ENCODE peak calls at places on chromosome 13, in four cellular contexts. Q is cardiac muscle cell, T is thoracic aorta, O is MG63. R is an unnamed sample. For H3K27me3, the result is how much of the 10 kb centered on the place peaks cover.

GRCh38 chr13:23050126-23050525 is 130.7 kb upstream of the SGCG start:
- DNase-seq in Q (no peak), T (no peak), O (no peak), R (no peak)

GRCh38 chr13:30752201-30752797 is 17.0 kb downstream of the ALOX5AP start:
- DNase-seq in Q (peak), T (no peak), O (no peak), R (no peak)

GRCh38 chr13:30454991-30455390 is 10.7 kb downstream of the HMGB1 start:
- DNase-seq in Q (no peak), T (no peak), O (no peak), R (no peak)

GRCh38 chr13:42894765-42895181 is 97.3 kb downstream of the EPSTI1 start:
- DNase-seq in Q (peak), T (no peak), O (peak), R (peak)

GRCh38 chr13:37681295-37682032 is 82.9 kb upstream of the POSTN start:
- DNase-seq in Q (peak), T (no peak), O (no peak), R (no peak)

GRCh38 chr13:97257800-97258799 is 36.0 kb downstream of the MBNL2 start:
- DNase-seq in Q (peak), T (peak), O (peak), R (no peak)

GRCh38 chr13:109787135-109787954 is 962 bp upstream of the IRS2 start:
- DNase-seq in Q (peak), T (no peak), O (peak), R (peak)

GRCh38 chr13:43720780-43721397 is 65.9 kb downstream of the ENOX1 start:
- DNase-seq in Q (no peak), T (no peak), O (peak), R (no peak)

GRCh38 chr13:61685683-61686013 is 270.0 kb upstream of the PCDH20 start:
- DNase-seq in Q (no peak), T (no peak), O (no peak), R (peak)

GRCh38 chr13:30868806-30869470 is 37.1 kb upstream of the MEDAG start:
- DNase-seq in Q (no peak), T (no peak), O (peak), R (peak)

GRCh38 chr13:22961835-22962537 is 218.8 kb upstream of the SGCG start:
- DNase-seq in Q (no peak), T (no peak), O (no peak), R (no peak)

GRCh38 chr13:41017153-41017552 is 2.0 kb downstream of the ELF1 start:
- DNase-seq in Q (no peak), T (no peak), O (no peak), R (no peak)

GRCh38 chr13:75135325-75135825 is 346.6 kb downstream of the TBC1D4 start:
- DNase-seq in Q (peak), T (no peak), O (peak), R (peak)

GRCh38 chr13:24995225-24995804 is 100.6 kb upstream of the PABPC3 start:
- DNase-seq in Q (peak), T (no peak), O (peak), R (peak)

GRCh38 chr13:23025848-23026608 is 154.8 kb upstream of the SGCG start:
- DNase-seq in Q (no peak), T (no peak), O (no peak), R (peak)

GRCh38 chr13:43303040-43303729 is 279.8 kb downstream of the DNAJC15 start:
- DNase-seq in Q (peak), T (no peak), O (peak), R (peak)

GRCh38 chr13:106276876-106277275 is 258.6 kb downstream of the EFNB2 start:
- DNase-seq in Q (no peak), T (no peak), O (no peak), R (no peak)

GRCh38 chr13:114019367-114019766 is 45.5 kb upstream of the C13orf46 start:
- DNase-seq in Q (no peak), T (no peak), O (peak), R (peak)

GRCh38 chr13:51066091-51066831 is 44.8 kb downstream of the C13orf42 start:
- DNase-seq in Q (peak), T (no peak), O (peak), R (peak)

GRCh38 chr13:83880275-83881027 is 1.8 kb downstream of the SLITRK1 start:
- DNase-seq in Q (no peak), T (no peak), O (no peak), R (no peak)

GRCh38 chr13:43986395-43986794 is 106.7 kb downstream of the LACC1 start:
- DNase-seq in Q (no peak), T (no peak), O (no peak), R (no peak)

GRCh38 chr13:98299954-98300350 is 122.9 kb upstream of the RNF113B start:
- DNase-seq in Q (peak), T (no peak), O (no peak), R (no peak)

GRCh38 chr13:114130708-114131580 is 1.5 kb downstream of the RASA3 start:
- DNase-seq in Q (peak), T (peak), O (peak), R (peak)

GRCh38 chr13:27789153-27789494 is 3.2 kb upstream of the GSX1 start:
- DNase-seq in Q (no peak), T (no peak), O (no peak), R (no peak)

GRCh38 chr13:45447050-45447661 is 17.6 kb upstream of the COG3 start:
- DNase-seq in Q (no peak), T (no peak), O (no peak), R (no peak)

GRCh38 chr13:27039171-27039701 is 132.4 kb downstream of the USP12 start:
- DNase-seq in Q (no peak), T (no peak), O (no peak), R (no peak)

GRCh38 chr13:42334329-42334706 is 62.4 kb downstream of the AKAP11 start:
- DNase-seq in Q (no peak), T (no peak), O (no peak), R (no peak)

GRCh38 chr13:81929988-81930387 is 1589.1 kb upstream of the SPRY2 start:
- DNase-seq in Q (peak), T (no peak), O (no peak), R (peak)

GRCh38 chr13:23506821-23507210 is 63.4 kb upstream of the TNFRSF19 start:
- DNase-seq in Q (peak), T (no peak), O (peak), R (peak)

GRCh38 chr13:113448545-113448884 is 4.8 kb downstream of the ADPRHL1 start:
- DNase-seq in Q (no peak), T (no peak), O (no peak), R (no peak)

GRCh38 chr13:19153782-19154450 is 27.7 kb downstream of the TUBA3C start:
- DNase-seq in Q (no peak), T (no peak), O (peak), R (peak)

GRCh38 chr13:51560336-51560735 is 23.9 kb upstream of the WDFY2 start:
- DNase-seq in Q (no peak), T (no peak), O (no peak), R (no peak)

GRCh38 chr13:97268772-97269171 is 46.6 kb downstream of the MBNL2 start:
- DNase-seq in Q (peak), T (no peak), O (no peak), R (no peak)

GRCh38 chr13:99965329-99966000 is 6.1 kb downstream of the ZIC5 start:
- DNase-seq in Q (no peak), T (no peak), O (no peak), R (no peak)

GRCh38 chr13:99969368-99969933 is 2.1 kb downstream of the ZIC5 start:
- DNase-seq in Q (no peak), T (no peak), O (no peak), R (peak)

GRCh38 chr13:99968521-99969367 is 2.8 kb downstream of the ZIC5 start:
- DNase-seq in Q (no peak), T (no peak), O (peak), R (no peak)

GRCh38 chr13:99967884-99968520 is 3.6 kb downstream of the ZIC5 start:
- DNase-seq in Q (no peak), T (no peak), O (no peak), R (no peak)

DNA sequence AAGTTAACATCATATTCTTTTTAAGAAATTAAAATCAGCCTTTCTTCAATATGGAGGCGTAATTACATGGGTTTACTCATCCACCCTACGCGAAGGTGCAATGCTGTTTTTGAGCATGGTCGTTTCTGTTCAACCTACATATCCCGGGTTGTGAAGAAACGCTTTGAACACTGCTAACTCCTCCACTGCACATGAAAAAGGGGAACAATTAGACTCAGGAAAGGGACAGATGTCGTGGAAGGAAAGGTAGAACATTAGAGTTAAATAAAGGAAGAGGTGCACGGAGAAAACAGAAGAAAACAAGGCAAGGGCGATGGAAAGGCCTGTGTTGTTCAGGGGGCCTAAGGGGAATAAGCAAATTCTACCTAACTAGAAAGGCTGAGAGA is 4.1 kb downstream of the ZIC5 start:
- DNase-seq in Q (no peak), T (no peak), O (no peak), R (no peak)
- H3K27me3 ChIP-seq in Q (half or more), T (under half), O (under half), R (under half)

GRCh38 chr13:79912403-79912802 is 428.5 kb downstream of the SPRY2 start:
- DNase-seq in Q (no peak), T (no peak), O (no peak), R (no peak)
- H3K27me3 ChIP-seq in Q (under half), T (under half), O (under half), R (under half)

GRCh38 chr13:102399791-102400618 is 1.8 kb downstream of the FGF14 start:
- DNase-seq in Q (no peak), T (no peak), O (no peak), R (no peak)
- H3K27me3 ChIP-seq in Q (half or more), T (under half), O (under half), R (under half)

GRCh38 chr13:95546919-95547318 is 5.6 kb upstream of the CLDN10 start:
- DNase-seq in Q (no peak), T (no peak), O (no peak), R (no peak)

GRCh38 chr13:95552539-95553270 is at the start of gene CLDN10:
- DNase-seq in Q (no peak), T (no peak), O (no peak), R (no peak)

GRCh38 chr13:95552208-95552538 is 347 bp upstream of the CLDN10 start:
- DNase-seq in Q (no peak), T (no peak), O (no peak), R (no peak)

GRCh38 chr13:95553271-95553588 is 710 bp downstream of the CLDN10 start:
- DNase-seq in Q (no peak), T (no peak), O (no peak), R (no peak)

GRCh38 chr13:95547531-95548167 is 4.9 kb upstream of the CLDN10 start:
- DNase-seq in Q (no peak), T (no peak), O (no peak), R (no peak)
- H3K27me3 ChIP-seq in Q (under half), T (under half), O (under half), R (under half)

DNA sequence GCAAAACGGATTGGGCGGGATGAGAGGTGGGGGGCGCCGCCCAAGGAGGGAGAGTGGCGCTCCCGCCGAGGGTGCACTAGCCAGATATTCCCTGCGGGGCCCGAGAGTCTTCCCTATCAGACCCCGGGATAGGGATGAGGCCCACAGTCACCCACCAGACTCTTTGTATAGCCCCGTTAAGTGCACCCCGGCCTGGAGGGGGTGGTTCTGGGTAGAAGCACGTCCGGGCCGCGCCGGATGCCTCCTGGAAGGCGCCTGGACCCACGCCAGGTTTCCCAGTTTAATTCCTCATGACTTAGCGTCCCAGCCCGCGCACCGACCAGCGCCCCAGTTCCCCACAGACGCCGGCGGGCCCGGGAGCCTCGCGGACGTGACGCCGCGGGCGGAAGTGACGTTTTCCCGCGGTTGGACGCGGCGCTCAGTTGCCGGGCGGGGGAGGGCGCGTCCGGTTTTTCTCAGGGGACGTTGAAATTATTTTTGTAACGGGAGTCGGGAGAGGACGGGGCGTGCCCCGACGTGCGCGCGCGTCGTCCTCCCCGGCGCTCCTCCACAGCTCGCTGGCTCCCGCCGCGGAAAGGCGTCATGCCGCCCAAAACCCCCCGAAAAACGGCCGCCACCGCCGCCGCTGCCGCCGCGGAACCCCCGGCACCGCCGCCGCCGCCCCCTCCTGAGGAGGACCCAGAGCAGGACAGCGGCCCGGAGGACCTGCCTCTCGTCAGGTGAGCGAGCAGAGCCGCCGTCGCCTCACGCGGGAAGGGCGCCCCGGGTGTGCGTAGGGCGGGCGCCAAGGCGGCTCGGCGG is at the start of gene RB1:
- DNase-seq in Q (peak), T (peak), O (peak), R (peak)
- H3K27me3 ChIP-seq in Q (under half), T (under half), O (under half), R (under half)